ENCODE peak calls at places on chromosome X, in four cellular contexts. V is cardiac muscle cell, D is foreskin fibroblast, E is B cell. U is an unnamed sample.

GRCh38 chrX:19593684-19594083 is 78.4 kb upstream of the MAP3K15 start:
- DNase-seq in V (peak), D (peak), E (no peak), U (no peak)

GRCh38 chrX:110175146-110175545 is 142.7 kb downstream of the AMMECR1 start:
- DNase-seq in V (no peak), D (no peak), E (no peak), U (no peak)

GRCh38 chrX:42385730-42386129 is 392.2 kb downstream of the PPP1R2C start:
- DNase-seq in V (no peak), D (peak), E (no peak), U (no peak)

GRCh38 chrX:102624105-102624504 is 24.8 kb downstream of the ARMCX5 start:
- DNase-seq in V (peak), D (no peak), E (no peak), U (no peak)

GRCh38 chrX:123267220-123267619 is 83.1 kb downstream of the GRIA3 start:
- DNase-seq in V (peak), D (peak), E (no peak), U (no peak)

GRCh38 chrX:113470166-113470565 is 629.5 kb upstream of the AMOT start:
- DNase-seq in V (no peak), D (no peak), E (no peak), U (no peak)

GRCh38 chrX:71178908-71179307 is 34.3 kb downstream of the NLGN3 start:
- DNase-seq in V (peak), D (peak), E (peak), U (peak)

GRCh38 chrX:153646620-153647373 is at the start of gene DUSP9:
- DNase-seq in V (peak), D (peak), E (no peak), U (peak)

GRCh38 chrX:2673611-2674010 is 17.5 kb upstream of the CD99 start:
- DNase-seq in V (no peak), D (no peak), E (no peak), U (no peak)

GRCh38 chrX:150478496-150479492 is 89.6 kb upstream of the MTM1 start:
- DNase-seq in V (no peak), D (no peak), E (no peak), U (no peak)

GRCh38 chrX:9995855-9996339 is 28.7 kb downstream of the CLDN34 start:
- DNase-seq in V (peak), D (peak), E (peak), U (peak)

GRCh38 chrX:122582280-122582679 is 601.8 kb upstream of the GRIA3 start:
- DNase-seq in V (no peak), D (peak), E (no peak), U (no peak)

GRCh38 chrX:7093305-7093704 is 54.2 kb upstream of the STS start:
- DNase-seq in V (no peak), D (no peak), E (no peak), U (no peak)

GRCh38 chrX:20547649-20548051 is 280.9 kb upstream of the RPS6KA3 start:
- DNase-seq in V (peak), D (peak), E (no peak), U (peak)

GRCh38 chrX:87636533-87636932 is 118.9 kb downstream of the KLHL4 start:
- DNase-seq in V (no peak), D (no peak), E (no peak), U (no peak)

GRCh38 chrX:2387614-2388239 is 113.0 kb downstream of the DHRSX start:
- DNase-seq in V (peak), D (peak), E (no peak), U (no peak)

GRCh38 chrX:150429577-150429976 is 66.5 kb downstream of the MAMLD1 start:
- DNase-seq in V (peak), D (peak), E (no peak), U (no peak)

GRCh38 chrX:44058339-44058738 is 85.1 kb upstream of the NDP start:
- DNase-seq in V (no peak), D (no peak), E (no peak), U (no peak)

GRCh38 chrX:102983205-102983604 is 46.1 kb downstream of the RAB40AL start:
- DNase-seq in V (no peak), D (no peak), E (no peak), U (no peak)

GRCh38 chrX:109040057-109040456 is 303.7 kb upstream of the IRS4 start:
- DNase-seq in V (no peak), D (no peak), E (no peak), U (no peak)

GRCh38 chrX:50747471-50747900 is 66.5 kb downstream of the SHROOM4 start:
- DNase-seq in V (peak), D (peak), E (no peak), U (no peak)

GRCh38 chrX:104335765-104336164 is 81.0 kb upstream of the ESX1 start:
- DNase-seq in V (peak), D (peak), E (no peak), U (no peak)

GRCh38 chrX:129983575-129984131 is 1.2 kb downstream of the BCORL1 start:
- DNase-seq in V (no peak), D (peak), E (no peak), U (peak)

GRCh38 chrX:101450951-101451350 is 34.3 kb upstream of the ARMCX4 start:
- DNase-seq in V (no peak), D (peak), E (no peak), U (no peak)

GRCh38 chrX:32185160-32185559 is 1026.2 kb downstream of the DMD start:
- DNase-seq in V (no peak), D (no peak), E (no peak), U (no peak)

GRCh38 chrX:56812515-56813105 is 83.6 kb downstream of the NBDY start:
- DNase-seq in V (peak), D (no peak), E (peak), U (no peak)

DNA sequence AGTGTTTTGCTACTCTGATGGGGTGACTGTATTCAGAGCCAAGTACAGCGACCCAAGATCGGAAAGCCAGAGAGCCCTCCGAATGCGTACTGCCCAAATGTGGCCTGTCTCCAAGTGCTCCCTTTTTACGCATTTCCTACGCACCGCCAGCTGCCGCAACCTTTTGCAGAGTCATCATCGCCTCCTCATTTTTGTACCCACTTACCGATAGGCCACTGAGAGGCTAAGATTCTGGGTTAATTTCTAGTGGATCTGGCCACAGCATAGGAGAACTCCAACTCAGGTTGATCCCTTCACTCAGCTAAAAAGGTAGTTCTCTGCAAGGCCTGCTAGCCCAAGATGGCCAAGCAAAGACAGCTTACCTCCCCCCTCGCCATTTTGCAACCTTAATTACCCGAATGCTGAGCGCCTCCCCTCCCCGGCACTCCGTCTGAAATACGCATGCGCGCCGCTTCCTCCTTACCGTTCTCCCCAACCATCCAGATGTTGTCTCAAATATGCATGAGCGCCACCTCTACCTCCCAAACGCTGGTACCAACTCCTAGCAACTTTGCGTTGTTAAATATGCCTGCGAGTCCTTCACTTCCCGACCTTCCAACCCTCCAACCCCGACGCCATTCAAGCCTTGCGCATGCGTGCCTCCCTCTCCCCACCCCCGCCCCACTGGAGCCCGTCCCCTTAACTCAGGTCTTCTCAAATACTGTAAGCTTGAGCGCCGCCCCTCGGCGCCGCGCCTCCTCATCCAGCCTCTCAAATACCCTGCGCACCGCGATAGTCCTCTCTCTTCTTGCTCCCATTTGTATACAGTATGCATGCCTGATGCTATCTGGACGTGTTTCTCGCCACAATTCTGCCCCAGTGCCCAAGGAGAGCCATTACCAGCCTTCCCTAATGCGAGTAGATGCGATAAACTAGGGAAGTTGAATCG is 11.8 kb upstream of the ZCCHC13 start:
- DNase-seq in V (peak), D (peak), E (peak), U (peak)
- TF ChIP-seq CTCF in V (peak), D (no peak), E (no peak), U (no peak)

DNA sequence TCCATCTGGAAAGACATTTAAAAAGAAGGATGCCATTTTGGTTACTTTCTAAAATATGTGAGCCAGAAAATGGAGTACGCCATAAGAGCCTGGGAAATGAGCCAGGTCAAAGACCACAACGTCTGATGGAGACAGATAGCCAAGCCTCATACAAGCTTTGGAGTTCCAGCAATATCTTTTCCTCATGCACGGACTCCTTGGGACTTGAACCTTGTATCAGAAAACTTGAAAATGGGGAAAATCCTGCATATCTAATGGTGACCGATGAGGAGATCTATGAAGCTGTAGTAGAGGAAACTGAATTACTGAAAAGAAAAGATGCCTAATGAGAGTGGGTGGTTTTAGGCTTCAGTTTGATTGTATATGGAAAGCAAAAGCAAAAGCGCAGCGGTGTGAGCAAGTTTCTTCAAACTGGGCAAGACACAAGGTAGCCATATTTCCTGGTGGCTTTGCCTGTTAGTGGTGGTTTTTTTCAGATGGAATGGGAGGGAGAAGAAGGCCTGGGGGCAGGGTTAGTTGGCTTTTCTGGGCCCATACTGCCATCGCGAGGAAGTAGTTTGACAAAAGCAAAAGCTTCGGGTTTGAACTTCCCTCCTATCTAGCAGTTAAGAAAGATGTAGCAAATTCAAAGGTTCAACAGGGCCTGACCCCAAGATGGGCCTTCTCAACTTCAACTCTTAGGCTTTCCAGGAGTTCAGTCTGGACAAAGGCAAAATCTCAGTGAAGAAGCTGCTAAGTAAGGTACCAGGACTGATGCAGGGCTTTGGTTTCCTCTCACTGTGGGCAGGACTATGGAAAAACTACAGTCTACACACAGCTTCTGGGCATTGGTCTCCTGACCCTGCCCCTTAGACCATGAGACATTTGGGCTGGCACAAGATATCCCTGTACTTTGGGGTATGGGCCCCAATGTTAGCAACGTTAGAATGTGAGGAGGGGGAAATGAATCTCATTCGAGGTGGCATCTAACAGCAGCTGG is 210.0 kb upstream of the STK26 start:
- DNase-seq in V (no peak), D (peak), E (peak), U (peak)
- TF ChIP-seq CTCF in V (no peak), D (peak), E (peak), U (peak)

GRCh38 chrX:132165651-132166050 is 37.8 kb upstream of the FRMD7 start:
- DNase-seq in V (no peak), D (peak), E (no peak), U (no peak)

GRCh38 chrX:132173647-132174046 is 45.6 kb downstream of the RAP2C start:
- DNase-seq in V (no peak), D (no peak), E (no peak), U (no peak)

GRCh38 chrX:132171881-132172280 is 44.1 kb upstream of the FRMD7 start:
- DNase-seq in V (no peak), D (no peak), E (no peak), U (no peak)

GRCh38 chrX:132169554-132169953 is 41.7 kb upstream of the FRMD7 start:
- DNase-seq in V (no peak), D (no peak), E (no peak), U (no peak)

GRCh38 chrX:132171478-132171877 is 43.7 kb upstream of the FRMD7 start:
- DNase-seq in V (peak), D (no peak), E (no peak), U (no peak)
- TF ChIP-seq CTCF in V (no peak), D (no peak), E (no peak), U (no peak)

GRCh38 chrX:69503228-69503834 is 795 bp upstream of the NALF2 start:
- DNase-seq in V (peak), D (no peak), E (no peak), U (no peak)
- TF ChIP-seq CTCF in V (peak), D (no peak), E (no peak), U (no peak)

GRCh38 chrX:23621621-23622265 is 45.5 kb upstream of the PRDX4 start:
- DNase-seq in V (no peak), D (no peak), E (no peak), U (no peak)

GRCh38 chrX:23631136-23631535 is 36.2 kb upstream of the PRDX4 start:
- DNase-seq in V (no peak), D (peak), E (no peak), U (no peak)

GRCh38 chrX:23623797-23624196 is 43.5 kb upstream of the PRDX4 start:
- DNase-seq in V (no peak), D (no peak), E (no peak), U (no peak)

GRCh38 chrX:23626651-23627050 is 40.6 kb upstream of the PRDX4 start:
- DNase-seq in V (no peak), D (no peak), E (no peak), U (no peak)
- TF ChIP-seq CTCF in V (no peak), D (no peak), E (no peak), U (no peak)

GRCh38 chrX:74421181-74422028 is at the start of gene SLC16A2:
- DNase-seq in V (peak), D (peak), E (no peak), U (peak)
- TF ChIP-seq CTCF in V (no peak), D (no peak), E (no peak), U (no peak)

DNA sequence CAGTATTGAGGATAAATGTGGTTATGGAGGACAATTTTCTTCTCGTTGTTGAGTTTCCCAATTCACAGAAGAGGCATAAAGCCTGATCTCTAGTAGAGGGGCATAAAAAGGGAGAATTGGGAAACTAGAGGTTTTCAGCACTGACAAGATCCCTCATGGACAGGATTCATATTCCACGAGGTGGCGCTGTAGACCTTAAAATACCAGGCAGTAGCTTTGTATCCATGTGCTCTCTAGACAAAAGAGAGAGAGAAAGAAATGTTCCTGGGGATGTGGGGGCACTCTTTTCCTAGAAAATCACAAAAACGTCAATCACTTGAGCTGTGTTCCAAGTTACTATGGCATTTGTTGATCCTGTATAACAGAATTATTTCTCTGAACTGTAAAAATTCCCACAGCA is 128.3 kb downstream of the MAGEE1 start:
- DNase-seq in V (peak), D (peak), E (no peak), U (no peak)
- TF ChIP-seq CTCF in V (no peak), D (no peak), E (no peak), U (no peak)